ENCODE peak calls at places on chromosomes 5 and 9, in nine cellular contexts. K is ovary, L is adrenal gland, T is transverse colon, Y is esophagus squamous epithelium, A is IMR-90, I is upper lobe of left lung, U is A549, N is stomach. Q is an unnamed sample.

GRCh38 chr5:82448374-82448773 is 170.2 kb upstream of the RPS23 start:
- DNase-seq in K (no peak), T (no peak), A (no peak), I (no peak), N (no peak), U (no peak), L (no peak), Y (no peak), Q (no peak)

GRCh38 chr5:78360674-78361225 is 333 bp downstream of the SCAMP1 start:
- DNase-seq in I (peak; percentile 92), U (no peak), Y (peak; percentile 14), A (no peak), K (peak; percentile 65), L (peak; percentile 48), N (peak; percentile 68), T (peak; percentile 66), Q (peak; percentile 95)

GRCh38 chr5:106691701-106692100 is 979.0 kb downstream of the EFNA5 start:
- DNase-seq in Y (no peak), I (no peak), A (no peak), U (no peak), T (no peak), N (no peak), L (no peak), K (no peak), Q (no peak)

GRCh38 chr5:156326718-156327259 is at the start of gene SGCD:
- DNase-seq in N (peak; percentile 35), U (peak; percentile 47), L (peak; percentile 60), A (peak; percentile 90), K (peak; percentile 68), Y (no peak), T (peak; percentile 26), I (peak; percentile 79), Q (no peak)

GRCh38 chr9:72540348-72540873 is 19.0 kb downstream of the TMC1 start:
- DNase-seq in Y (no peak), N (no peak), U (peak; percentile 75), K (no peak), T (no peak), I (no peak), L (peak; percentile 30), A (peak; percentile 49), Q (no peak)

GRCh38 chr5:150989695-150990094 is 30.7 kb upstream of the GPX3 start:
- DNase-seq in A (no peak), U (no peak), Y (no peak), N (no peak), T (no peak), K (no peak), I (no peak), L (no peak), Q (no peak)

GRCh38 chr9:113876806-113877236 is 712 bp downstream of the ZNF618 start:
- DNase-seq in U (no peak), N (no peak), Y (no peak), T (no peak), K (no peak), I (no peak), L (no peak), A (peak; percentile 27), Q (no peak)

GRCh38 chr5:179869641-179870402 is 11.2 kb upstream of the MRNIP start:
- DNase-seq in U (no peak), K (no peak), Y (no peak), L (no peak), I (no peak), A (no peak), T (no peak), N (no peak), Q (peak; percentile 58)

GRCh38 chr5:91591076-91591475 is 208.0 kb upstream of the ARRDC3 start:
- DNase-seq in K (no peak), I (no peak), T (no peak), Y (no peak), U (peak; percentile 17), A (no peak), N (no peak), L (no peak), Q (no peak)

GRCh38 chr5:174793684-174794328 is 69.4 kb downstream of the MSX2 start:
- DNase-seq in K (peak; percentile 26), U (peak; percentile 17), I (peak; percentile 94), T (peak; percentile 33), A (peak; percentile 43), Y (no peak), N (peak; percentile 62), L (peak; percentile 64), Q (peak; percentile 81)

GRCh38 chr9:131065599-131065998 is 30.7 kb upstream of the AIF1L start:
- DNase-seq in I (no peak), K (no peak), A (no peak), L (no peak), U (no peak), T (no peak), N (no peak), Y (no peak), Q (no peak)

GRCh38 chr5:41334758-41335157 is 121.4 kb upstream of the C6 start:
- DNase-seq in T (no peak), L (peak; percentile 41), N (no peak), I (no peak), Y (no peak), A (peak; percentile 36), K (peak; percentile 35), U (no peak), Q (no peak)

DNA sequence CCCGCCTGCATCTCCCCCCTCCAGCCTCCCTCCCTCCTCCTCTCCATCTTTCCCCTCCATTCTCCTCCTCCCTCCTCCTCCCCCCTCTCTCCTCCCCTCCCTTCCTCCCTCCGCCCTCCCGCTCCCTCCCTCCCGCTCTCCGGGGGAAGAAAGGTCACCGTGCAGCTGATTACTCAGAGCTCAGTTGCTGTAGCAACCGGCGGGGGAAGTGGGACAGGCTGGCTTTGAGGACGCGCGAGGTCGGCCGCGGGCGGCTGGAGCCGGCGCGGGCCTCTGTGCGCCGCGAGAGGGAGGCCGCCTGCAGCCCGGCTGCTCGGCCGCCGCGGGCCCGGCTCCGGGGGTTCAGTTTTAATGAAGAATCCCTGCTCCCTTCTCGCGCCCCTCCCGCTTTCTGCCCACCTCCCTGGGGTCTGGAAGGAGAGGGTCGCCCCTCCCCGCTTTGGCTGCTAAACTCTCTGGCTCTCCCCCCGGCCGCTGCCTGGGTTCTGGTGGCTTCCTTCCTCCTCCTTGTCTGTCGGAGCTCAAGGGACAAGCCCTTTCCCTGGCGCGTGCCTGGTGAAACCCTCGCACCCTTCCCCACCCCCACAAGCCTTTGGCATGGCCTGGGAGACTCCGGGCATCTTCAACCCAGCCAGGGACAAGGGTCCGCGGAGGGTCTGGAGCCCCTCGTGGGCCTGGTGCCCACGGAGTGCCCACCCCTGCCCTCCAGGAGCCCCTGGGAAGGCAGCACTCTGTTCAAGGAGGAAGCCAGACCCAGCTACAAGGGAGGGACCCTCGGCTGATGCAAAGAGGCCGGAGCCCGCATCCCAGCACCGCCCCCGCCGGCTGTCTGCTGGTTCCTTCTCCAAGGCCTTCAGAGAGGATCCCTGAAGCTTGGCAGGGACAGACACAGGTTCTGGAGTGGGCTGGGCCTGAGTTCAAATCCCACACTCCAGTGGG is 160.3 kb downstream of the C9orf50 start:
- DNase-seq in U (peak; percentile 97), I (peak; percentile 96), N (peak; percentile 97), K (peak; percentile 97), Y (peak; percentile 59), L (peak; percentile 98), T (peak; percentile 96), A (peak; percentile 98), Q (peak; percentile 98)
- TF ChIP-seq POLR2A in U (no peak), I (peak; percentile 86), N (no peak), K (peak; percentile 89), Y (peak; percentile 84), L (peak; percentile 92), T (peak; percentile 66), A (peak; percentile 90), Q (peak; percentile 51)

DNA sequence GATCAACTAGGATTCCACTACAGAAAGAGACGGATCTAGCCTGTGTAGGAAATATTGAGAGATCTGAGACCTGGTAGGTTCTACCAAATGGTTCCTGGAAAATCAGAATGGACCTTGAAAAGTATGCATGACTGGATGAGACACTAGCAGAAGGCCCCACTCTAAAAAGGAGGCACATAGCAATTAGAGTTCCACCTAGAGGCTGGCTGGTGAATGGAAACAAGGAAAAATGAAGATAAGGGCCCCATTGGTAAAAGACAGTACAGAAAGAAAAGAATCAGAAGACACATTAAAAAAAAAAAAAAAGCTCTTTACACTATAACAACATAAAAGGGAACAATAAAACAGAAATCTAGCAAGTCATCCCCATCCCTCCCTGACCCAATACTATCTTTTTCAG is 518.5 kb downstream of the NR2F1-AS1 start:
- DNase-seq in K (no peak), L (no peak), Y (no peak), N (no peak), I (no peak), A (no peak), U (peak; percentile 23), T (no peak), Q (no peak)
- TF ChIP-seq CTCF in K (no peak), L (no peak), Y (no peak), N (no peak), I (no peak), A (peak; percentile 13), U (no peak), T (no peak), Q (no peak)

GRCh38 chr9:112173489-112174222 is 1.4 kb downstream of the SUSD1 start:
- DNase-seq in T (peak; percentile 42), U (no peak), Y (no peak), A (no peak), I (peak; percentile 11), L (no peak), N (no peak), K (no peak), Q (no peak)
- TF ChIP-seq POLR2A in T (peak; percentile 27), U (no peak), Y (no peak), A (no peak), I (no peak), L (no peak), N (no peak), K (no peak), Q (no peak)

GRCh38 chr9:32072568-32072967 is 311.9 kb upstream of the ACO1 start:
- DNase-seq in L (no peak), U (no peak), N (no peak), K (no peak), A (no peak), T (no peak), Y (no peak), I (no peak), Q (no peak)

GRCh38 chr9:32069969-32070368 is 314.5 kb upstream of the ACO1 start:
- DNase-seq in K (no peak), T (no peak), L (no peak), A (no peak), I (peak; percentile 46), U (no peak), N (no peak), Y (no peak), Q (no peak)

DNA sequence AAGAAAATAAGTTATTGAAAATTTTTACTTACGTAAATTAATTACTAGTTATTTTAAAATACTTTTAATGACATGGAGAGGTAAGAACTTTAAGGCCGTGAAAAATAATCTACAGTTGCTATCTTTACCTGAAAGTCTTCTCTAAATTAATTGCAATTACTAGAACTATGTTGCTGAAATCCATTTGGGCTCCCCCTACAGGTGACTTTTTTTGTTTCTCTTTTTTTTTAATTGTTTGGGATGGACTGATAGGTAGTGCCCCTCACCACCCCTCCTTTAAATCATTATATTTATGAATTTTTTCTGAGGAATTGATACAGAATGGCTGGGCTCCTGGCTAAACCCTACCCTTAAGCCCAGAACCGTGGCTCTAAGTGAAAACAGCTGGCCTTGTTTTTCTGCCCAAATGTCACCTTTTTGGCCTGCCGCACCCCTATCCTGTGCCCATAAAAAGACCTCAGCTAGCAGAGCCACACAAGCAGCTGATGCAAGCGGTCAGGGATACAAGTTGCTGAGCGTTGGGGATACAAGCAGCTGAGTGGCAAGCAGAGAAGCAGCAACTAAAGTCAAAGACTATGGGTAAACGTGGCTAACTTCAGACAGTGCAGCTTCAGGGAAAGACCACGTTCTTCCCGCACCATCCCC is 315.2 kb upstream of the ACO1 start:
- DNase-seq in I (no peak), K (no peak), U (no peak), T (no peak), A (no peak), L (no peak), Y (no peak), N (no peak), Q (no peak)
- TF ChIP-seq CTCF in I (no peak), K (no peak), U (peak; percentile 25), T (no peak), A (peak; percentile 22), L (no peak), Y (no peak), N (no peak), Q (peak; percentile 11)

Q was measured in spleen.